ENCODE peak calls at places on chromosome 17, in seven cellular contexts. A, I, J, W, H, T and M are unnamed samples.

GRCh38 chr17:80352216-80352895 is 62.6 kb upstream of the ENDOV start:
- DNase-seq in A (no peak), I (no peak), J (no peak), W (no peak), H (no peak), T (no peak), M (no peak)

GRCh38 chr17:38454528-38454927 is 26.3 kb downstream of the ARHGAP23 start:
- DNase-seq in A (no peak), I (no peak), J (peak), W (peak), H (peak), T (no peak), M (no peak)

GRCh38 chr17:22507823-22508222 is 815.5 kb downstream of the KCNJ18 start:
- DNase-seq in A (peak), I (no peak), J (no peak), W (no peak), H (no peak), T (no peak), M (peak)

GRCh38 chr17:72502111-72502939 is 381.5 kb downstream of the SOX9 start:
- DNase-seq in A (peak), I (no peak), J (no peak), W (peak), H (no peak), T (no peak), M (no peak)

GRCh38 chr17:50559674-50560184 is 786 bp upstream of the CACNA1G start:
- DNase-seq in A (peak), I (no peak), J (no peak), W (peak), H (peak), T (no peak), M (no peak)

GRCh38 chr17:3683054-3683511 is 12.9 kb downstream of the P2RX5 start:
- DNase-seq in A (no peak), I (no peak), J (no peak), W (no peak), H (peak), T (no peak), M (peak)

GRCh38 chr17:60065136-60065535 is 13.6 kb downstream of the HEATR6 start:
- DNase-seq in A (no peak), I (no peak), J (no peak), W (peak), H (peak), T (no peak), M (no peak)

GRCh38 chr17:58525239-58525638 is 10.8 kb upstream of the MTMR4 start:
- DNase-seq in A (no peak), I (no peak), J (peak), W (peak), H (peak), T (no peak), M (no peak)

GRCh38 chr17:50151937-50152547 is 1.6 kb upstream of the PPP1R9B start:
- DNase-seq in A (peak), I (peak), J (peak), W (peak), H (peak), T (no peak), M (peak)

GRCh38 chr17:79561486-79562116 is 49.2 kb downstream of the RBFOX3 start:
- DNase-seq in A (no peak), I (no peak), J (no peak), W (no peak), H (no peak), T (no peak), M (no peak)

GRCh38 chr17:63609820-63610573 is 9.3 kb downstream of the TACO1 start:
- DNase-seq in A (no peak), I (no peak), J (no peak), W (no peak), H (no peak), T (no peak), M (no peak)

GRCh38 chr17:79849953-79850352 is 10.7 kb upstream of the CBX4 start:
- DNase-seq in A (peak), I (no peak), J (no peak), W (no peak), H (no peak), T (no peak), M (no peak)

GRCh38 chr17:13917635-13918034 is 151.7 kb upstream of the COX10 start:
- DNase-seq in A (no peak), I (no peak), J (no peak), W (no peak), H (no peak), T (no peak), M (no peak)

GRCh38 chr17:2054740-2055493 is at the start of gene HIC1:
- DNase-seq in A (peak), I (no peak), J (no peak), W (peak), H (peak), T (peak), M (peak)

GRCh38 chr17:66351053-66351452 is 48.6 kb downstream of the PRKCA start:
- DNase-seq in A (no peak), I (no peak), J (no peak), W (no peak), H (no peak), T (no peak), M (no peak)

GRCh38 chr17:259341-259976 is 78.0 kb upstream of the DOC2B start:
- DNase-seq in A (no peak), I (no peak), J (no peak), W (no peak), H (no peak), T (no peak), M (no peak)

GRCh38 chr17:59783221-59784016 is 76.0 kb downstream of the VMP1 start:
- DNase-seq in A (no peak), I (no peak), J (no peak), W (peak), H (no peak), T (no peak), M (peak)

GRCh38 chr17:65449495-65449894 is 112.0 kb downstream of the AXIN2 start:
- DNase-seq in A (no peak), I (no peak), J (no peak), W (no peak), H (no peak), T (no peak), M (no peak)